ENCODE peak calls at places on chromosomes 12 and 14, in six cellular contexts. One of them, this sample, is unnamed.

GRCh38 chr12:69904761-69905160 is 79.7 kb downstream of the MYRFL start:
- DNase-seq in KBM-7: no peak
- DNase-seq in head of caudate nucleus: no peak
- DNase-seq in right atrium auricular region: no peak
- DNase-seq in Kasumi-1: no peak
- DNase-seq in CD8-positive, alpha-beta memory T cell: no peak
- DNase-seq in this sample: no peak

GRCh38 chr14:101809671-101810514 is 48.4 kb downstream of the PPP2R5C start:
- DNase-seq in KBM-7: peak; percentile 95
- DNase-seq in head of caudate nucleus: peak; percentile 85
- DNase-seq in right atrium auricular region: peak; percentile 92
- DNase-seq in Kasumi-1: peak; percentile 95
- DNase-seq in CD8-positive, alpha-beta memory T cell: peak; percentile 92
- DNase-seq in this sample: peak; percentile 98

GRCh38 chr14:22387776-22388241 is 201.2 kb downstream of the DAD1 start:
- DNase-seq in KBM-7: no peak
- DNase-seq in head of caudate nucleus: no peak
- DNase-seq in right atrium auricular region: no peak
- DNase-seq in Kasumi-1: no peak
- DNase-seq in CD8-positive, alpha-beta memory T cell: no peak
- DNase-seq in this sample: no peak

GRCh38 chr14:34554540-34555250 is 15.2 kb upstream of the EAPP start:
- DNase-seq in KBM-7: no peak
- DNase-seq in head of caudate nucleus: no peak
- DNase-seq in right atrium auricular region: no peak
- DNase-seq in Kasumi-1: no peak
- DNase-seq in CD8-positive, alpha-beta memory T cell: no peak
- DNase-seq in this sample: peak; percentile 19

GRCh38 chr12:107702106-107702505 is 16.5 kb downstream of the PWP1 start:
- DNase-seq in KBM-7: no peak
- DNase-seq in head of caudate nucleus: no peak
- DNase-seq in right atrium auricular region: no peak
- DNase-seq in Kasumi-1: no peak
- DNase-seq in CD8-positive, alpha-beta memory T cell: no peak
- DNase-seq in this sample: no peak

GRCh38 chr14:95500772-95501401 is 15.6 kb downstream of the SYNE3 start:
- DNase-seq in KBM-7: no peak
- DNase-seq in head of caudate nucleus: peak; percentile 33
- DNase-seq in right atrium auricular region: peak; percentile 83
- DNase-seq in Kasumi-1: no peak
- DNase-seq in CD8-positive, alpha-beta memory T cell: no peak
- DNase-seq in this sample: peak; percentile 77

GRCh38 chr14:93520053-93520607 is 89.4 kb downstream of the UNC79 start:
- DNase-seq in KBM-7: no peak
- DNase-seq in head of caudate nucleus: no peak
- DNase-seq in right atrium auricular region: no peak
- DNase-seq in Kasumi-1: no peak
- DNase-seq in CD8-positive, alpha-beta memory T cell: no peak
- DNase-seq in this sample: no peak

GRCh38 chr14:70955543-70956480 is 48.6 kb downstream of the PCNX1 start:
- DNase-seq in KBM-7: peak; percentile 44
- DNase-seq in head of caudate nucleus: no peak
- DNase-seq in right atrium auricular region: no peak
- DNase-seq in Kasumi-1: peak; percentile 34
- DNase-seq in CD8-positive, alpha-beta memory T cell: peak; percentile 49
- DNase-seq in this sample: peak; percentile 26

GRCh38 chr14:73784988-73785313 is 66.7 kb upstream of the PTGR2 start:
- DNase-seq in KBM-7: no peak
- DNase-seq in head of caudate nucleus: no peak
- DNase-seq in right atrium auricular region: no peak
- DNase-seq in Kasumi-1: no peak
- DNase-seq in CD8-positive, alpha-beta memory T cell: no peak
- DNase-seq in this sample: no peak

GRCh38 chr14:58249611-58250010 is 5.0 kb downstream of the PSMA3 start:
- DNase-seq in KBM-7: no peak
- DNase-seq in head of caudate nucleus: no peak
- DNase-seq in right atrium auricular region: no peak
- DNase-seq in Kasumi-1: no peak
- DNase-seq in CD8-positive, alpha-beta memory T cell: no peak
- DNase-seq in this sample: no peak

GRCh38 chr12:15855646-15856045 is 26.5 kb upstream of the STRAP start:
- DNase-seq in KBM-7: no peak
- DNase-seq in head of caudate nucleus: no peak
- DNase-seq in right atrium auricular region: no peak
- DNase-seq in Kasumi-1: no peak
- DNase-seq in CD8-positive, alpha-beta memory T cell: no peak
- DNase-seq in this sample: no peak

GRCh38 chr12:56271031-56271430 is 4.3 kb downstream of the COQ10A start:
- DNase-seq in KBM-7: peak; percentile 46
- DNase-seq in head of caudate nucleus: no peak
- DNase-seq in right atrium auricular region: no peak
- DNase-seq in Kasumi-1: peak; percentile 66
- DNase-seq in CD8-positive, alpha-beta memory T cell: no peak
- DNase-seq in this sample: no peak

GRCh38 chr14:86858591-86858990 is 1134.4 kb downstream of the GALC start:
- DNase-seq in KBM-7: no peak
- DNase-seq in head of caudate nucleus: no peak
- DNase-seq in right atrium auricular region: no peak
- DNase-seq in Kasumi-1: no peak
- DNase-seq in CD8-positive, alpha-beta memory T cell: no peak
- DNase-seq in this sample: no peak

GRCh38 chr14:105204206-105204930 is 23.3 kb upstream of the NUDT14 start:
- DNase-seq in KBM-7: no peak
- DNase-seq in head of caudate nucleus: peak; percentile 39
- DNase-seq in right atrium auricular region: no peak
- DNase-seq in Kasumi-1: no peak
- DNase-seq in CD8-positive, alpha-beta memory T cell: no peak
- DNase-seq in this sample: peak; percentile 74

GRCh38 chr12:3077572-3078081 is 448 bp downstream of the TSPAN9 start:
- DNase-seq in KBM-7: peak; percentile 12
- DNase-seq in head of caudate nucleus: no peak
- DNase-seq in right atrium auricular region: no peak
- DNase-seq in Kasumi-1: no peak
- DNase-seq in CD8-positive, alpha-beta memory T cell: peak; percentile 5
- DNase-seq in this sample: no peak

GRCh38 chr14:97705107-97705506 is 907.9 kb downstream of the VRK1 start:
- DNase-seq in KBM-7: no peak
- DNase-seq in head of caudate nucleus: no peak
- DNase-seq in right atrium auricular region: no peak
- DNase-seq in Kasumi-1: no peak
- DNase-seq in CD8-positive, alpha-beta memory T cell: no peak
- DNase-seq in this sample: no peak

GRCh38 chr12:111842556-111843396 is 748 bp downstream of the MAPKAPK5 start:
- DNase-seq in KBM-7: peak; percentile 46
- DNase-seq in head of caudate nucleus: no peak
- DNase-seq in right atrium auricular region: no peak
- DNase-seq in Kasumi-1: no peak
- DNase-seq in CD8-positive, alpha-beta memory T cell: no peak
- DNase-seq in this sample: no peak

GRCh38 chr14:69090187-69090789 is 62.6 kb downstream of the DCAF5 start:
- DNase-seq in KBM-7: peak; percentile 38
- DNase-seq in head of caudate nucleus: peak; percentile 39
- DNase-seq in right atrium auricular region: no peak
- DNase-seq in Kasumi-1: peak; percentile 32
- DNase-seq in CD8-positive, alpha-beta memory T cell: no peak
- DNase-seq in this sample: no peak

GRCh38 chr12:52387859-52388258 is 2.4 kb upstream of the KRT84 start:
- DNase-seq in KBM-7: no peak
- DNase-seq in head of caudate nucleus: no peak
- DNase-seq in right atrium auricular region: no peak
- DNase-seq in Kasumi-1: no peak
- DNase-seq in CD8-positive, alpha-beta memory T cell: no peak
- DNase-seq in this sample: no peak

GRCh38 chr12:30457621-30458289 is 237.9 kb downstream of the IPO8 start:
- DNase-seq in KBM-7: peak; percentile 24
- DNase-seq in head of caudate nucleus: no peak
- DNase-seq in right atrium auricular region: no peak
- DNase-seq in Kasumi-1: peak; percentile 68
- DNase-seq in CD8-positive, alpha-beta memory T cell: no peak
- DNase-seq in this sample: peak; percentile 32

GRCh38 chr14:65433646-65434045 is 21.1 kb downstream of the FUT8 start:
- DNase-seq in KBM-7: no peak
- DNase-seq in head of caudate nucleus: no peak
- DNase-seq in right atrium auricular region: no peak
- DNase-seq in Kasumi-1: no peak
- DNase-seq in CD8-positive, alpha-beta memory T cell: no peak
- DNase-seq in this sample: no peak

GRCh38 chr12:460301-461230 is 827 bp downstream of the B4GALNT3 start:
- DNase-seq in KBM-7: no peak
- DNase-seq in head of caudate nucleus: no peak
- DNase-seq in right atrium auricular region: no peak
- DNase-seq in Kasumi-1: no peak
- DNase-seq in CD8-positive, alpha-beta memory T cell: peak; percentile 41
- DNase-seq in this sample: no peak

GRCh38 chr12:121132601-121133481 is at the start of gene P2RX7:
- DNase-seq in KBM-7: peak; percentile 73
- DNase-seq in head of caudate nucleus: peak; percentile 93
- DNase-seq in right atrium auricular region: peak; percentile 82
- DNase-seq in Kasumi-1: peak; percentile 82
- DNase-seq in CD8-positive, alpha-beta memory T cell: peak; percentile 23
- DNase-seq in this sample: peak; percentile 99

GRCh38 chr12:115771065-115771464 is 506.4 kb downstream of the MED13L start:
- DNase-seq in KBM-7: no peak
- DNase-seq in head of caudate nucleus: no peak
- DNase-seq in right atrium auricular region: no peak
- DNase-seq in Kasumi-1: no peak
- DNase-seq in CD8-positive, alpha-beta memory T cell: no peak
- DNase-seq in this sample: no peak

GRCh38 chr14:31949709-31950108 is 127.4 kb upstream of the ARHGAP5 start:
- DNase-seq in KBM-7: no peak
- DNase-seq in head of caudate nucleus: no peak
- DNase-seq in right atrium auricular region: no peak
- DNase-seq in Kasumi-1: no peak
- DNase-seq in CD8-positive, alpha-beta memory T cell: no peak
- DNase-seq in this sample: no peak

GRCh38 chr12:106108187-106108816 is 30.5 kb downstream of the NUAK1 start:
- DNase-seq in KBM-7: no peak
- DNase-seq in head of caudate nucleus: peak; percentile 38
- DNase-seq in right atrium auricular region: no peak
- DNase-seq in Kasumi-1: no peak
- DNase-seq in CD8-positive, alpha-beta memory T cell: no peak
- DNase-seq in this sample: peak; percentile 44

GRCh38 chr12:110424237-110424636 is 20.7 kb upstream of the ANAPC7 start:
- DNase-seq in KBM-7: no peak
- DNase-seq in head of caudate nucleus: no peak
- DNase-seq in right atrium auricular region: no peak
- DNase-seq in Kasumi-1: no peak
- DNase-seq in CD8-positive, alpha-beta memory T cell: no peak
- DNase-seq in this sample: no peak